ENCODE peak calls at places on chromosomes 2 and 18, in four cellular contexts. J is K562, U is HepG2, N is HCT116. Z is an unnamed sample.

GRCh38 chr2:9206991-9207640 is 504 bp downstream of the ASAP2 start:
- DNase-seq in J (no peak), N (no peak), U (no peak), Z (no peak)

GRCh38 chr2:233424028-233424951 is 70.0 kb downstream of the DGKD start:
- DNase-seq in N (no peak), J (no peak), U (no peak), Z (no peak)

GRCh38 chr2:9832586-9832985 is 10.7 kb upstream of the TAF1B start:
- DNase-seq in U (no peak), J (no peak), N (no peak), Z (no peak)

GRCh38 chr18:57337890-57338289 is 14.5 kb upstream of the ST8SIA3 start:
- DNase-seq in U (no peak), N (no peak), J (no peak), Z (no peak)

GRCh38 chr2:144496660-144497598 is 23.0 kb downstream of the ZEB2 start:
- DNase-seq in U (no peak), J (no peak), N (no peak), Z (no peak)

GRCh38 chr2:61193670-61194561 is 31.9 kb downstream of the C2orf74 start:
- DNase-seq in J (no peak), N (no peak), U (no peak), Z (no peak)

GRCh38 chr2:178111743-178112142 is 494 bp upstream of the RBM45 start:
- DNase-seq in J (no peak), N (no peak), U (no peak), Z (no peak)

GRCh38 chr2:14642499-14642898 is 10.0 kb downstream of the LRATD1 start:
- DNase-seq in N (no peak), U (no peak), J (peak), Z (no peak)

GRCh38 chr2:150466770-150467640 is 20.5 kb downstream of the RND3 start:
- DNase-seq in J (no peak), U (no peak), N (no peak), Z (no peak)

GRCh38 chr2:240355001-240355891 is 80.2 kb upstream of the GPC1 start:
- DNase-seq in N (no peak), U (no peak), J (no peak), Z (no peak)

GRCh38 chr2:18742382-18742781 is 153.0 kb upstream of the NT5C1B start:
- DNase-seq in J (no peak), N (no peak), U (no peak), Z (no peak)

GRCh38 chr2:167212054-167212648 is 323.9 kb downstream of the XIRP2 start:
- DNase-seq in N (peak), J (peak), U (peak), Z (no peak)

GRCh38 chr18:71919211-71919610 is 624.9 kb downstream of the CBLN2 start:
- DNase-seq in U (no peak), N (no peak), J (no peak), Z (no peak)

GRCh38 chr18:79681484-79682387 is 2.1 kb downstream of the CTDP1 start:
- DNase-seq in N (no peak), J (no peak), U (no peak), Z (no peak)

GRCh38 chr2:70328921-70329561 is 27.2 kb upstream of the FAM136A start:
- DNase-seq in N (peak), U (peak), J (no peak), Z (no peak)

GRCh38 chr2:186590538-186591441 is 934 bp downstream of the ITGAV start:
- DNase-seq in U (peak), J (peak), N (no peak), Z (no peak)

GRCh38 chr2:96788393-96789244 is 27.4 kb upstream of the CNNM3 start:
- DNase-seq in U (no peak), N (no peak), J (no peak), Z (no peak)

DNA sequence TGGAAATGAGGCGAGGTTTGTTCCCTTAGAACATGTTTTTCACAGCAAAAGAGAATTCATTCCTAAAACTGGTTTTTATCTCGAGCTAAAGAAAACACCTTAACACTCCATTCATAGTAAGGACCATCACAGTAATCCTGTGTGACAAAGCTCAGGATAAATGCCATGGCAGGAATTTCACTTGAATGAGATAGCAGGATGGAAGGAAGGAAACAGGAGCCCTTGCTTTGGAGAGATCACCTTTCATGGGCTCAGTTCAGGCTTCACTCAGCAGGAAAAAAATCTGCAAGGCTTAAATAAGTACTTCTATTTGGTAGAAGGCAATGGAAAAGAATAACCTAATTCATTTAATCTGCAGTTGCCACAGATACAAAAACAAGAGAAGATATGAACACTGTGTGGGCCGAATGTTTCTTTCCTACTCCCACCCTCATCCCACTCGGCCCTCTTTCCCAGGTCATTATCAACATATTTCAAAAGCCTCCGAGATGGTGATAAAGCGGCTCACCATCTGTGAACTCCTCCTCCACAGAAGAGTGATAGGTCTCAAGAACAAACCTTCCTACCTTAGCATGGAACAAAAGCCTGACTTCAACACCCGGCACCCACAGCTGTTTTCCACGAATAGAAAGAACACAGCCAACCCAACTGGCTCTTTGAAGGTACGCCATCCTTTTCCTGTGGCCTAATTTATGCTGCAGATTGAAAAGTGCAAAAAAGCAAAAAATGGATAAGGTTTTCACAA is 28.9 kb downstream of the BCL2 start:
- DNase-seq in J (no peak), U (no peak), N (no peak), Z (no peak)
- TF ChIP-seq FOSL1 in J (no peak), U (no peak), N (no peak), Z (no peak)

GRCh38 chr18:46069524-46069923 is 2.5 kb downstream of the PSTPIP2 start:
- DNase-seq in J (no peak), N (no peak), U (no peak), Z (no peak)
- H3K4me2 ChIP-seq in J (no peak), N (peak), U (no peak), Z (no peak)

GRCh38 chr2:57934659-57935058 is 111.9 kb upstream of the VRK2 start:
- DNase-seq in U (no peak), N (no peak), J (no peak), Z (no peak)

GRCh38 chr2:57937456-57937855 is 109.2 kb upstream of the VRK2 start:
- DNase-seq in J (no peak), N (no peak), U (no peak), Z (no peak)

GRCh38 chr2:57941826-57942225 is 104.8 kb upstream of the VRK2 start:
- DNase-seq in U (no peak), J (no peak), N (no peak), Z (no peak)

DNA sequence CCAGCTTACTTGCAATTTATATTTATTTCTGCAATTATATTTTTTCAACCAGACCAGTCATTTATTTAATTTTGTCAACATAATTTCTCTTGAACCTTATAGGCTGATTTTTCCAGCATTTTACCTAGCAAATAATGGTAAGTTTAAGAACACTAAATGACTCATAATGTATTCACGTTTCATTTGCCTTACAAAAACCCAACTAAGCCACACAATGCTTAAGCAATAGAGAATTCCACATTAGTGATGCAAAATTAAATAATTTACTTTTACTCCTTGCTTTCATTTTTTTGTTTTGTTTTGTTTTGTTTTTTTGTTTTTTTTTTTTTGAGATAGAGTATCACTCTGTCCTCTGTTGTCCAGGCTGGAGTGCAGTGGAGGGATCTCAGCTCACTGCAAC is 110.4 kb upstream of the VRK2 start:
- DNase-seq in N (no peak), J (no peak), U (no peak), Z (no peak)
- TF ChIP-seq FOSL1 in N (no peak), J (no peak), U (no peak), Z (no peak)

GRCh38 chr2:174086708-174087107 is 121.5 kb upstream of the SP3 start:
- DNase-seq in N (no peak), U (no peak), J (no peak), Z (no peak)
- H3K4me2 ChIP-seq in N (no peak), U (no peak), J (no peak), Z (no peak)

GRCh38 chr2:74525717-74526648 is at the start of gene DQX1:
- DNase-seq in J (peak), N (no peak), U (peak), Z (no peak)
- TF ChIP-seq FOSL1 in J (no peak), N (no peak), U (no peak), Z (no peak)

GRCh38 chr2:8160959-8161358 is 520.9 kb upstream of the ID2 start:
- DNase-seq in U (no peak), J (no peak), N (no peak), Z (no peak)

GRCh38 chr2:8158714-8159113 is 523.1 kb upstream of the ID2 start:
- DNase-seq in U (no peak), J (no peak), N (no peak), Z (no peak)

GRCh38 chr2:8157621-8158020 is 524.2 kb upstream of the ID2 start:
- DNase-seq in J (no peak), N (no peak), U (no peak), Z (no peak)

GRCh38 chr2:8159211-8159965 is 522.5 kb upstream of the ID2 start:
- DNase-seq in N (no peak), U (no peak), J (no peak), Z (no peak)

GRCh38 chr2:8159966-8160603 is 521.8 kb upstream of the ID2 start:
- DNase-seq in J (no peak), N (no peak), U (peak), Z (no peak)
- H3K4me2 ChIP-seq in J (no peak), N (no peak), U (peak), Z (no peak)

GRCh38 chr2:204794624-204795023 is 249.3 kb downstream of the PARD3B start:
- DNase-seq in N (no peak), U (no peak), J (no peak), Z (no peak)
- TF ChIP-seq FOSL1 in N (no peak), U (no peak), J (no peak), Z (no peak)

Z was measured in H1.